ENCODE peak calls at places on chromosomes 11 and 22, in six cellular contexts. E is EL, T is mesenchymal stem cell, I is T-cell, F is naive B cell, C is EH. H is an unnamed sample.
A peak's percentile ranks its signal among the peaks of the same experiment; 100 is the strongest.

GRCh38 chr11:47616726-47617416 is 22.7 kb upstream of the C1QTNF4 start:
- DNase-seq in T (peak; percentile 85), I (no peak), E (peak; percentile 61), F (no peak), C (peak; percentile 77), H (no peak)

GRCh38 chr22:44375451-44375850 is 62.7 kb upstream of the SHISAL1 start:
- DNase-seq in E (no peak), C (no peak), T (no peak), I (no peak), F (no peak), H (no peak)

GRCh38 chr11:100459791-100460190 is 227.3 kb upstream of the ARHGAP42 start:
- DNase-seq in C (no peak), T (no peak), F (no peak), E (no peak), I (no peak), H (no peak)

GRCh38 chr11:101583180-101584128 is at the start of gene TRPC6:
- DNase-seq in T (peak; percentile 25), E (peak; percentile 6), I (no peak), F (no peak), C (peak; percentile 11), H (no peak)

GRCh38 chr22:22207845-22208564 is 36.6 kb upstream of the VPREB1 start:
- DNase-seq in I (peak; percentile 84), E (peak; percentile 63), F (peak; percentile 79), T (peak; percentile 52), C (peak; percentile 70), H (no peak)

GRCh38 chr11:36240178-36240577 is 49.0 kb downstream of the COMMD9 start:
- DNase-seq in T (no peak), E (peak; percentile 28), C (peak; percentile 12), F (no peak), I (no peak), H (no peak)

GRCh38 chr22:45844949-45845613 is 131.9 kb downstream of the WNT7B start:
- DNase-seq in E (no peak), F (no peak), T (no peak), I (no peak), C (peak; percentile 15), H (no peak)

GRCh38 chr22:35792501-35792900 is 74.8 kb downstream of the APOL5 start:
- DNase-seq in C (no peak), F (no peak), T (no peak), E (no peak), I (no peak), H (no peak)

GRCh38 chr11:125348704-125349635 is 147.1 kb downstream of the FEZ1 start:
- DNase-seq in C (peak; percentile 48), F (peak; percentile 7), T (peak; percentile 55), I (peak; percentile 40), E (peak; percentile 36), H (no peak)

GRCh38 chr11:13278620-13279486 is 1.3 kb downstream of the BMAL1 start:
- DNase-seq in C (no peak), T (peak; percentile 19), I (no peak), E (peak; percentile 9), F (no peak), H (no peak)

GRCh38 chr11:74255741-74256369 is 55.6 kb downstream of the P4HA3 start:
- DNase-seq in E (peak; percentile 56), C (peak; percentile 68), I (peak; percentile 55), F (peak; percentile 32), T (peak; percentile 59), H (no peak)

GRCh38 chr11:46999217-46999616 is 62.7 kb downstream of the CSTPP1 start:
- DNase-seq in C (no peak), T (no peak), I (no peak), E (no peak), F (no peak), H (no peak)

GRCh38 chr11:66933508-66933907 is 24.7 kb downstream of the PC start:
- DNase-seq in T (no peak), C (peak; percentile 52), I (no peak), E (no peak), F (no peak), H (no peak)

GRCh38 chr11:112831041-112831440 is 130.2 kb upstream of the NCAM1 start:
- DNase-seq in E (no peak), I (no peak), F (no peak), C (no peak), T (no peak), H (no peak)

GRCh38 chr22:49446145-49446758 is 381.4 kb downstream of the BRD1 start:
- DNase-seq in I (no peak), T (no peak), C (no peak), F (no peak), E (no peak), H (no peak)

GRCh38 chr11:63839508-63840355 is 822 bp downstream of the MARK2 start:
- DNase-seq in F (peak; percentile 65), I (peak; percentile 25), E (peak; percentile 37), T (peak; percentile 30), C (peak; percentile 34), H (no peak)

GRCh38 chr22:19598054-19598855 is 74.0 kb upstream of the CLDN5 start:
- DNase-seq in T (no peak), E (no peak), I (peak; percentile 39), F (no peak), C (no peak), H (no peak)

GRCh38 chr11:70466596-70466995 is 68.3 kb downstream of the CTTN start:
- DNase-seq in T (no peak), F (no peak), I (no peak), C (no peak), E (no peak), H (no peak)

GRCh38 chr11:117833401-117833891 is 8.9 kb upstream of the FXYD2 start:
- DNase-seq in E (no peak), C (no peak), T (no peak), I (no peak), F (no peak), H (no peak)

GRCh38 chr11:7469351-7469865 is 15.9 kb upstream of the OLFML1 start:
- DNase-seq in C (no peak), T (no peak), I (no peak), E (no peak), F (no peak), H (no peak)

GRCh38 chr22:37747715-37748100 is 50.9 kb downstream of the TRIOBP start:
- DNase-seq in I (no peak), C (peak; percentile 34), E (no peak), T (no peak), F (no peak), H (no peak)

GRCh38 chr11:120563698-120564572 is 52.4 kb downstream of the GRIK4 start:
- DNase-seq in F (peak; percentile 18), T (peak; percentile 46), E (no peak), C (no peak), I (no peak), H (no peak)

GRCh38 chr11:16775604-16776283 is 37.3 kb downstream of the C11orf58 start:
- DNase-seq in C (no peak), T (no peak), F (no peak), I (no peak), E (no peak), H (no peak)

GRCh38 chr11:106683435-106683834 is 334.8 kb downstream of the GUCY1A2 start:
- DNase-seq in T (no peak), F (no peak), E (no peak), C (no peak), I (no peak), H (no peak)

GRCh38 chr11:102385053-102385976 is 38.3 kb downstream of the BIRC2 start:
- DNase-seq in I (no peak), T (no peak), C (no peak), F (no peak), E (no peak), H (no peak)

H was measured in esophagus squamous epithelium.